ENCODE peak calls at places on chromosome 14, in five cellular contexts. One of them, this sample, is unnamed.

GRCh38 chr14:37021406-37021805 is 151.0 kb downstream of the SLC25A21 start:
- DNase-seq in fibroblast of mammary gland: no peak
- DNase-seq in dermis blood vessel endothelial cell: no peak
- DNase-seq in T-helper 1 cell: no peak
- DNase-seq in transverse colon: no peak
- DNase-seq in this sample: no peak

GRCh38 chr14:63766616-63767015 is 38.8 kb upstream of the SGPP1 start:
- DNase-seq in dermis blood vessel endothelial cell: no peak
- DNase-seq in fibroblast of mammary gland: no peak
- DNase-seq in T-helper 1 cell: no peak
- DNase-seq in transverse colon: no peak
- DNase-seq in this sample: no peak

GRCh38 chr14:74946659-74947281 is 8.6 kb downstream of the PGF start:
- DNase-seq in transverse colon: no peak
- DNase-seq in dermis blood vessel endothelial cell: no peak
- DNase-seq in fibroblast of mammary gland: no peak
- DNase-seq in T-helper 1 cell: no peak
- DNase-seq in this sample: peak

GRCh38 chr14:50335389-50335788 is 23.3 kb downstream of the DMAC2L start:
- DNase-seq in transverse colon: peak
- DNase-seq in T-helper 1 cell: no peak
- DNase-seq in dermis blood vessel endothelial cell: peak
- DNase-seq in fibroblast of mammary gland: peak
- DNase-seq in this sample: peak

GRCh38 chr14:92737619-92738188 is 10.7 kb downstream of the LGMN start:
- DNase-seq in transverse colon: no peak
- DNase-seq in T-helper 1 cell: no peak
- DNase-seq in dermis blood vessel endothelial cell: no peak
- DNase-seq in fibroblast of mammary gland: no peak
- DNase-seq in this sample: no peak

GRCh38 chr14:89540830-89541470 is 123.9 kb upstream of the FOXN3 start:
- DNase-seq in dermis blood vessel endothelial cell: peak
- DNase-seq in fibroblast of mammary gland: peak
- DNase-seq in transverse colon: no peak
- DNase-seq in T-helper 1 cell: no peak
- DNase-seq in this sample: peak

GRCh38 chr14:53608369-53608768 is 348.3 kb downstream of the BMP4 start:
- DNase-seq in T-helper 1 cell: no peak
- DNase-seq in dermis blood vessel endothelial cell: no peak
- DNase-seq in fibroblast of mammary gland: peak
- DNase-seq in transverse colon: peak
- DNase-seq in this sample: no peak

GRCh38 chr14:87748558-87748957 is 244.4 kb downstream of the GALC start:
- DNase-seq in T-helper 1 cell: no peak
- DNase-seq in transverse colon: no peak
- DNase-seq in fibroblast of mammary gland: no peak
- DNase-seq in dermis blood vessel endothelial cell: no peak
- DNase-seq in this sample: no peak

GRCh38 chr14:104320611-104321086 is 182.3 kb downstream of the KIF26A start:
- DNase-seq in fibroblast of mammary gland: no peak
- DNase-seq in transverse colon: no peak
- DNase-seq in dermis blood vessel endothelial cell: no peak
- DNase-seq in T-helper 1 cell: no peak
- DNase-seq in this sample: no peak

GRCh38 chr14:80433811-80434210 is 222.5 kb upstream of the DIO2 start:
- DNase-seq in fibroblast of mammary gland: no peak
- DNase-seq in T-helper 1 cell: no peak
- DNase-seq in transverse colon: no peak
- DNase-seq in dermis blood vessel endothelial cell: no peak
- DNase-seq in this sample: no peak

GRCh38 chr14:79395061-79395460 is 816.2 kb downstream of the DIO2 start:
- DNase-seq in dermis blood vessel endothelial cell: no peak
- DNase-seq in fibroblast of mammary gland: no peak
- DNase-seq in T-helper 1 cell: no peak
- DNase-seq in transverse colon: no peak
- DNase-seq in this sample: no peak

GRCh38 chr14:22602853-22603252 is 4.8 kb downstream of the ABHD4 start:
- DNase-seq in transverse colon: no peak
- DNase-seq in fibroblast of mammary gland: peak
- DNase-seq in T-helper 1 cell: no peak
- DNase-seq in dermis blood vessel endothelial cell: no peak
- DNase-seq in this sample: no peak

GRCh38 chr14:55198749-55199148 is 7.4 kb upstream of the DLGAP5 start:
- DNase-seq in T-helper 1 cell: no peak
- DNase-seq in dermis blood vessel endothelial cell: no peak
- DNase-seq in fibroblast of mammary gland: peak
- DNase-seq in transverse colon: no peak
- DNase-seq in this sample: no peak

GRCh38 chr14:77140343-77140936 is 1.2 kb downstream of the ZDHHC22 start:
- DNase-seq in transverse colon: no peak
- DNase-seq in dermis blood vessel endothelial cell: no peak
- DNase-seq in T-helper 1 cell: no peak
- DNase-seq in fibroblast of mammary gland: no peak
- DNase-seq in this sample: no peak

GRCh38 chr14:25111061-25111601 is 61.2 kb upstream of the STXBP6 start:
- DNase-seq in transverse colon: no peak
- DNase-seq in dermis blood vessel endothelial cell: no peak
- DNase-seq in T-helper 1 cell: no peak
- DNase-seq in fibroblast of mammary gland: peak
- DNase-seq in this sample: peak

GRCh38 chr14:101836131-101836530 is 74.6 kb downstream of the PPP2R5C start:
- DNase-seq in fibroblast of mammary gland: peak
- DNase-seq in transverse colon: no peak
- DNase-seq in dermis blood vessel endothelial cell: peak
- DNase-seq in T-helper 1 cell: no peak
- DNase-seq in this sample: peak

GRCh38 chr14:88552859-88553258 is 1.9 kb downstream of the PTPN21 start:
- DNase-seq in dermis blood vessel endothelial cell: no peak
- DNase-seq in transverse colon: no peak
- DNase-seq in T-helper 1 cell: no peak
- DNase-seq in fibroblast of mammary gland: no peak
- DNase-seq in this sample: no peak

GRCh38 chr14:95614335-95614734 is 71.9 kb upstream of the TCL1B start:
- DNase-seq in dermis blood vessel endothelial cell: no peak
- DNase-seq in transverse colon: no peak
- DNase-seq in T-helper 1 cell: no peak
- DNase-seq in fibroblast of mammary gland: peak
- DNase-seq in this sample: no peak

GRCh38 chr14:61065671-61066070 is 84.6 kb downstream of the SLC38A6 start:
- DNase-seq in dermis blood vessel endothelial cell: no peak
- DNase-seq in fibroblast of mammary gland: no peak
- DNase-seq in T-helper 1 cell: no peak
- DNase-seq in transverse colon: no peak
- DNase-seq in this sample: no peak

GRCh38 chr14:57189070-57189469 is 79.6 kb downstream of the EXOC5 start:
- DNase-seq in fibroblast of mammary gland: peak
- DNase-seq in dermis blood vessel endothelial cell: no peak
- DNase-seq in T-helper 1 cell: no peak
- DNase-seq in transverse colon: no peak
- DNase-seq in this sample: no peak

GRCh38 chr14:58796201-58796600 is 158.4 kb downstream of the DACT1 start:
- DNase-seq in fibroblast of mammary gland: no peak
- DNase-seq in transverse colon: no peak
- DNase-seq in T-helper 1 cell: no peak
- DNase-seq in dermis blood vessel endothelial cell: no peak
- DNase-seq in this sample: no peak

GRCh38 chr14:73612339-73613045 is at the start of gene ACOT6:
- DNase-seq in T-helper 1 cell: peak
- DNase-seq in dermis blood vessel endothelial cell: peak
- DNase-seq in fibroblast of mammary gland: peak
- DNase-seq in transverse colon: peak
- DNase-seq in this sample: peak

GRCh38 chr14:96962337-96962736 is 165.2 kb downstream of the VRK1 start:
- DNase-seq in fibroblast of mammary gland: no peak
- DNase-seq in T-helper 1 cell: no peak
- DNase-seq in transverse colon: peak
- DNase-seq in dermis blood vessel endothelial cell: no peak
- DNase-seq in this sample: no peak

GRCh38 chr14:101862711-101863110 is 101.2 kb downstream of the PPP2R5C start:
- DNase-seq in fibroblast of mammary gland: peak
- DNase-seq in transverse colon: no peak
- DNase-seq in T-helper 1 cell: no peak
- DNase-seq in dermis blood vessel endothelial cell: no peak
- DNase-seq in this sample: no peak

GRCh38 chr14:81042431-81042830 is 87.0 kb downstream of the TSHR start:
- DNase-seq in fibroblast of mammary gland: no peak
- DNase-seq in transverse colon: no peak
- DNase-seq in dermis blood vessel endothelial cell: no peak
- DNase-seq in T-helper 1 cell: no peak
- DNase-seq in this sample: no peak

GRCh38 chr14:101992708-101993107 is 28.3 kb downstream of the DYNC1H1 start:
- DNase-seq in T-helper 1 cell: no peak
- DNase-seq in transverse colon: peak
- DNase-seq in dermis blood vessel endothelial cell: no peak
- DNase-seq in fibroblast of mammary gland: no peak
- DNase-seq in this sample: no peak

GRCh38 chr14:81331229-81332026 is 68.7 kb downstream of the STON2 start:
- DNase-seq in fibroblast of mammary gland: no peak
- DNase-seq in dermis blood vessel endothelial cell: no peak
- DNase-seq in T-helper 1 cell: no peak
- DNase-seq in transverse colon: no peak
- DNase-seq in this sample: no peak

GRCh38 chr14:101250336-101250947 is 310.9 kb upstream of the DIO3 start:
- DNase-seq in fibroblast of mammary gland: no peak
- DNase-seq in dermis blood vessel endothelial cell: no peak
- DNase-seq in transverse colon: no peak
- DNase-seq in T-helper 1 cell: no peak
- DNase-seq in this sample: no peak

GRCh38 chr14:49992901-49993335 is 100.0 kb downstream of the ARF6 start:
- DNase-seq in transverse colon: no peak
- DNase-seq in dermis blood vessel endothelial cell: peak
- DNase-seq in fibroblast of mammary gland: peak
- DNase-seq in T-helper 1 cell: no peak
- DNase-seq in this sample: peak

GRCh38 chr14:77653473-77653872 is 37.0 kb upstream of the SPTLC2 start:
- DNase-seq in T-helper 1 cell: no peak
- DNase-seq in dermis blood vessel endothelial cell: no peak
- DNase-seq in fibroblast of mammary gland: no peak
- DNase-seq in transverse colon: no peak
- DNase-seq in this sample: no peak

GRCh38 chr14:68653754-68654153 is 139.1 kb downstream of the ZFP36L1 start:
- DNase-seq in transverse colon: no peak
- DNase-seq in dermis blood vessel endothelial cell: no peak
- DNase-seq in fibroblast of mammary gland: no peak
- DNase-seq in T-helper 1 cell: no peak
- DNase-seq in this sample: no peak

GRCh38 chr14:59429798-59430197 is 35.4 kb downstream of the GPR135 start:
- DNase-seq in dermis blood vessel endothelial cell: no peak
- DNase-seq in transverse colon: no peak
- DNase-seq in fibroblast of mammary gland: no peak
- DNase-seq in T-helper 1 cell: no peak
- DNase-seq in this sample: no peak

GRCh38 chr14:36513451-36514277 is 6.4 kb downstream of the NKX2-1 start:
- DNase-seq in T-helper 1 cell: no peak
- DNase-seq in dermis blood vessel endothelial cell: no peak
- DNase-seq in transverse colon: no peak
- DNase-seq in fibroblast of mammary gland: no peak
- DNase-seq in this sample: no peak

GRCh38 chr14:76034566-76034965 is 49.0 kb downstream of the IFT43 start:
- DNase-seq in dermis blood vessel endothelial cell: no peak
- DNase-seq in transverse colon: no peak
- DNase-seq in T-helper 1 cell: no peak
- DNase-seq in fibroblast of mammary gland: no peak
- DNase-seq in this sample: no peak

GRCh38 chr14:50846171-50846880 is 15.4 kb upstream of the NIN start:
- DNase-seq in T-helper 1 cell: no peak
- DNase-seq in fibroblast of mammary gland: peak
- DNase-seq in transverse colon: no peak
- DNase-seq in dermis blood vessel endothelial cell: no peak
- DNase-seq in this sample: no peak

GRCh38 chr14:63443361-63443760 is 99.8 kb downstream of the PPP2R5E start:
- DNase-seq in T-helper 1 cell: no peak
- DNase-seq in transverse colon: no peak
- DNase-seq in fibroblast of mammary gland: no peak
- DNase-seq in dermis blood vessel endothelial cell: no peak
- DNase-seq in this sample: no peak

GRCh38 chr14:39568809-39569538 is 136.7 kb upstream of the FBXO33 start:
- DNase-seq in transverse colon: no peak
- DNase-seq in T-helper 1 cell: no peak
- DNase-seq in fibroblast of mammary gland: no peak
- DNase-seq in dermis blood vessel endothelial cell: no peak
- DNase-seq in this sample: no peak

GRCh38 chr14:105470163-105470811 is 4.3 kb upstream of the CRIP2 start:
- DNase-seq in transverse colon: no peak
- DNase-seq in fibroblast of mammary gland: no peak
- DNase-seq in dermis blood vessel endothelial cell: no peak
- DNase-seq in T-helper 1 cell: no peak
- DNase-seq in this sample: no peak